ENCODE peak calls at places on chromosomes 16 and 17, in six cellular contexts. O is GM06990, Z is dorsolateral prefrontal cortex, G is lower leg skin, P is transverse colon, L is AG04450. I is an unnamed sample.

GRCh38 chr16:21590791-21591190 is 8.6 kb upstream of the METTL9 start:
- DNase-seq in Z (no peak), L (no peak), G (no peak), P (no peak), O (peak; percentile 9), I (no peak)

GRCh38 chr17:47615766-47616424 is 33.8 kb upstream of the KPNB1 start:
- DNase-seq in Z (no peak), L (no peak), O (no peak), G (no peak), P (no peak), I (peak; percentile 46)

GRCh38 chr16:81552743-81553079 is 108.1 kb downstream of the CMIP start:
- DNase-seq in G (no peak), L (no peak), Z (no peak), P (no peak), O (no peak), I (no peak)

GRCh38 chr16:55828680-55829079 is 4.2 kb downstream of the CES1 start:
- DNase-seq in L (no peak), Z (no peak), O (no peak), G (no peak), P (no peak), I (no peak)

GRCh38 chr17:82670661-82671060 is 22.4 kb upstream of the WDR45B start:
- DNase-seq in O (no peak), G (no peak), L (no peak), P (no peak), Z (no peak), I (no peak)

GRCh38 chr16:21704733-21705132 is 41.0 kb downstream of the OTOA start:
- DNase-seq in G (no peak), P (no peak), O (no peak), L (no peak), Z (no peak), I (no peak)

GRCh38 chr17:50864747-50865059 is 1.5 kb downstream of the TOB1 start:
- DNase-seq in P (no peak), G (no peak), Z (no peak), O (no peak), L (no peak), I (no peak)

GRCh38 chr16:46812781-46813555 is 18.0 kb downstream of the C16orf87 start:
- DNase-seq in G (no peak), Z (no peak), L (no peak), O (no peak), P (no peak), I (no peak)

GRCh38 chr17:57597531-57598453 is 147.3 kb downstream of the CCDC182 start:
- DNase-seq in O (no peak), G (no peak), P (peak; percentile 73), L (no peak), Z (peak; percentile 76), I (peak; percentile 75)

GRCh38 chr16:88633684-88634140 is 4.7 kb upstream of the IL17C start:
- DNase-seq in Z (no peak), P (peak; percentile 60), G (no peak), O (no peak), L (no peak), I (no peak)

GRCh38 chr17:56688151-56688550 is 94.7 kb downstream of the NOG start:
- DNase-seq in G (no peak), P (no peak), O (no peak), Z (no peak), L (no peak), I (no peak)

GRCh38 chr17:82775033-82775823 is 23.4 kb downstream of the TBCD start:
- DNase-seq in L (no peak), Z (peak; percentile 69), G (no peak), P (peak; percentile 76), O (no peak), I (no peak)

GRCh38 chr16:85124636-85125346 is 12.5 kb upstream of the CIBAR2 start:
- DNase-seq in O (no peak), L (no peak), P (no peak), Z (no peak), G (no peak), I (no peak)

GRCh38 chr17:11644265-11645212 is 46.3 kb downstream of the DNAH9 start:
- DNase-seq in Z (peak; percentile 60), P (peak; percentile 71), G (no peak), O (no peak), L (no peak), I (peak; percentile 28)

GRCh38 chr17:78818152-78818846 is 22.3 kb downstream of the USP36 start:
- DNase-seq in L (no peak), Z (no peak), G (no peak), P (no peak), O (no peak), I (no peak)

GRCh38 chr16:3580686-3581085 is 3.5 kb upstream of the NLRC3 start:
- DNase-seq in Z (no peak), G (no peak), O (no peak), P (no peak), L (no peak), I (no peak)

GRCh38 chr16:8963010-8963824 is 489 bp downstream of the USP7 start:
- DNase-seq in L (no peak), P (no peak), G (no peak), Z (no peak), O (no peak), I (no peak)

GRCh38 chr17:19958023-19958422 is 19.6 kb downstream of the AKAP10 start:
- DNase-seq in O (no peak), Z (no peak), P (no peak), G (no peak), L (peak; percentile 76), I (peak; percentile 88)

GRCh38 chr16:9929313-9929712 is 252.9 kb downstream of the GRIN2A start:
- DNase-seq in G (no peak), O (no peak), Z (no peak), P (no peak), L (no peak), I (no peak)

GRCh38 chr17:1474402-1475189 is 17.9 kb downstream of the MYO1C start:
- DNase-seq in O (peak; percentile 79), Z (no peak), G (no peak), P (no peak), L (no peak), I (no peak)

GRCh38 chr16:66380421-66380820 is 13.9 kb downstream of the CDH5 start:
- DNase-seq in G (no peak), P (no peak), Z (no peak), O (no peak), L (no peak), I (no peak)

GRCh38 chr17:66423436-66423922 is 121.1 kb downstream of the PRKCA start:
- DNase-seq in O (no peak), Z (no peak), L (no peak), P (no peak), G (no peak), I (no peak)

GRCh38 chr16:75379339-75379738 is 54.0 kb downstream of the CFDP1 start:
- DNase-seq in P (no peak), L (no peak), O (peak; percentile 40), G (no peak), Z (no peak), I (no peak)

GRCh38 chr17:15027853-15028252 is 237.3 kb downstream of the PMP22 start:
- DNase-seq in P (no peak), G (no peak), L (no peak), O (no peak), Z (no peak), I (no peak)

GRCh38 chr17:15026088-15026487 is 239.0 kb downstream of the PMP22 start:
- DNase-seq in G (no peak), L (no peak), P (no peak), Z (no peak), O (no peak), I (no peak)

GRCh38 chr17:15031971-15032370 is 233.2 kb downstream of the PMP22 start:
- DNase-seq in Z (no peak), L (no peak), P (no peak), O (no peak), G (no peak), I (no peak)

GRCh38 chr17:15023589-15023988 is 241.5 kb downstream of the PMP22 start:
- DNase-seq in O (no peak), L (no peak), P (no peak), G (no peak), Z (no peak), I (no peak)

GRCh38 chr17:15029469-15029868 is 235.7 kb downstream of the PMP22 start:
- DNase-seq in G (no peak), P (no peak), L (no peak), Z (no peak), O (no peak), I (no peak)
- TF ChIP-seq CTCF in G (no peak), P (no peak), L (no peak), Z (no peak), O (no peak), I (no peak)

GRCh38 chr17:38564869-38565268 is 40.9 kb downstream of the SRCIN1 start:
- DNase-seq in L (no peak), G (no peak), Z (no peak), O (no peak), P (no peak), I (no peak)
- H3K4me3 ChIP-seq in L (no peak overlapping the region), G (no peak overlapping the region), Z (no peak overlapping the region), O (no peak overlapping the region), P (no peak overlapping the region), I (no peak overlapping the region)

DNA sequence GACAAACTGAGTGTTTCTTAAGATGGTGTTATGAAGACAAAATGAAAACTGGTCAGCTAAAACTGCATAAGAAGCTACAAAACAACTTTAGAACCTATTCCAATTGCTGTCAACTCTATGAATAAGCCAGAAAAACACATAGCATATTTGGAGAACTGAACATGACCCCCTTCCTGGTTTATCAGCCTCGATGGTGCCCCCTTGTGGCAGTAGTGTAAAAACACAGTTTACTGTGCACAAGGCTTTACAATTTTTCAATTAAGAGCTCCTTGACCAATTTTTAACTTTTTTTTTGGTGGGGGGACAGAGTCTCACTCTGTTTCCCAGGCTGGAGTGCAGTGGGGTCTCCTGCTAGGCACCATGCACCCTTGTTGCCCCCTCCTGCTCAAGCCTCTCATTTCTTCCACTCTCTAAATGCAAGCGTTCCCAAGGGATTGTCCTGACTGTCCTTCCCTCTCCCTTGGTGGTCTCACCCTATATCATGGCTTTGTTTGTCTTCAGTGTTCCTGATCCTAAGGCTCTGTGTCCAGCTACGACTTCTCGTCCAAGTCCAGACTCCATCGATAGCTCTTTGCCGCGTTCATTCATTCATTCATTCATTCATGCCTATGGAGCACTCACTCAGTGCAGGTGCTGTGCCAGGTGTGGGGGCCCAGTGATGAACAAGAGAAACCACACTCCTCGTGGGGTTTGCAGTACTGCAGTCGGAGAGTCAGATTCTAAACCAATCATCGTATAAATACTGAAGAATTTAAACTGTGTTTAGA is 7.5 kb downstream of the EIF1 start:
- DNase-seq in Z (no peak), P (peak; percentile 71), O (no peak), G (no peak), L (no peak), I (peak; percentile 64)
- TF ChIP-seq CTCF in Z (peak; percentile 80), P (peak; percentile 68), O (peak; percentile 79), G (no peak), L (peak; percentile 84), I (peak; percentile 84)

GRCh38 chr16:58121132-58121531 is 8.0 kb downstream of the CFAP20 start:
- DNase-seq in O (no peak), Z (no peak), L (no peak), G (peak; percentile 26), P (peak; percentile 40), I (no peak)
- H3K4me3 ChIP-seq in O (no peak overlapping the region), Z (no peak overlapping the region), L (no peak overlapping the region), G (no peak overlapping the region), P (no peak overlapping the region), I (no peak overlapping the region)

DNA sequence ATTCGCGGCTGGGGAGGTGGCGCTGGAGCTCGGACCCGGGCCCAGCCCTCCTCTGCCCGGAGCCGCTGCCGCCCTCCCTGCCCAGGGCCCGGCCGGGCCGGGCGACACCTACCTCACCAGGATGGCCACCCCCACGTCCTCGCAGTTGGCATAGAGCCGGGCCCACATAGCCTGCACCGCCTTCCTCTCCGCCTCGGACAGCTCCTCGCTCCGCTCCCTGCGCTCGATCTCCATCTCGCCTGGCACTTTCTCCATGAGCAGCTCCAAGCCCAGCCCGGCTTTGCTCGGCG is 276 bp downstream of the CYGB start:
- DNase-seq in L (no peak), P (no peak), Z (no peak), G (no peak), O (no peak), I (no peak)
- TF ChIP-seq CTCF in L (no peak), P (no peak), Z (no peak), G (no peak), O (no peak), I (no peak)